ENCODE peak calls at places on chromosome 9, in seven cellular contexts. One of them, this sample, is unnamed.
A peak's percentile ranks its signal among the peaks of the same experiment; 100 is the strongest.

GRCh38 chr9:106718996-106719395 is 144.0 kb upstream of the ZNF462 start:
- DNase-seq in M059J: peak; percentile 27
- DNase-seq in stromal cell of bone marrow: no peak
- DNase-seq in activated CD4-positive, alpha-beta T cell treated with anti-CD3 and anti-CD28 coated beads, Interleukin-2, amount 50 U/mL, for 1 hour: no peak
- DNase-seq in thyroid gland: no peak
- DNase-seq in colonic mucosa: no peak
- DNase-seq in kidney tubule cell: peak; percentile 68
- DNase-seq in this sample: peak; percentile 68

GRCh38 chr9:120480707-120481106 is 99.3 kb downstream of the CDK5RAP2 start:
- DNase-seq in colonic mucosa: no peak
- DNase-seq in M059J: peak; percentile 74
- DNase-seq in kidney tubule cell: peak; percentile 6
- DNase-seq in stromal cell of bone marrow: no peak
- DNase-seq in activated CD4-positive, alpha-beta T cell treated with anti-CD3 and anti-CD28 coated beads, Interleukin-2, amount 50 U/mL, for 1 hour: no peak
- DNase-seq in thyroid gland: no peak
- DNase-seq in this sample: no peak

GRCh38 chr9:72362680-72363139 is 2.3 kb downstream of the ZFAND5 start:
- DNase-seq in colonic mucosa: peak; percentile 74
- DNase-seq in activated CD4-positive, alpha-beta T cell treated with anti-CD3 and anti-CD28 coated beads, Interleukin-2, amount 50 U/mL, for 1 hour: peak; percentile 11
- DNase-seq in stromal cell of bone marrow: peak; percentile 88
- DNase-seq in M059J: peak; percentile 78
- DNase-seq in kidney tubule cell: peak; percentile 61
- DNase-seq in thyroid gland: peak; percentile 78
- DNase-seq in this sample: peak; percentile 50

GRCh38 chr9:134525841-134526797 is 115.5 kb upstream of the COL5A1 start:
- DNase-seq in stromal cell of bone marrow: no peak
- DNase-seq in activated CD4-positive, alpha-beta T cell treated with anti-CD3 and anti-CD28 coated beads, Interleukin-2, amount 50 U/mL, for 1 hour: no peak
- DNase-seq in M059J: peak; percentile 39
- DNase-seq in colonic mucosa: no peak
- DNase-seq in kidney tubule cell: no peak
- DNase-seq in thyroid gland: no peak
- DNase-seq in this sample: no peak

GRCh38 chr9:104264431-104264830 is 170.3 kb downstream of the SMC2 start:
- DNase-seq in colonic mucosa: no peak
- DNase-seq in stromal cell of bone marrow: no peak
- DNase-seq in activated CD4-positive, alpha-beta T cell treated with anti-CD3 and anti-CD28 coated beads, Interleukin-2, amount 50 U/mL, for 1 hour: no peak
- DNase-seq in kidney tubule cell: no peak
- DNase-seq in thyroid gland: no peak
- DNase-seq in M059J: no peak
- DNase-seq in this sample: no peak

GRCh38 chr9:12954441-12954840 is 179.6 kb downstream of the LURAP1L start:
- DNase-seq in kidney tubule cell: no peak
- DNase-seq in thyroid gland: no peak
- DNase-seq in M059J: no peak
- DNase-seq in stromal cell of bone marrow: no peak
- DNase-seq in colonic mucosa: no peak
- DNase-seq in activated CD4-positive, alpha-beta T cell treated with anti-CD3 and anti-CD28 coated beads, Interleukin-2, amount 50 U/mL, for 1 hour: no peak
- DNase-seq in this sample: no peak

GRCh38 chr9:131421691-131422090 is 27.8 kb downstream of the PRRC2B start:
- DNase-seq in colonic mucosa: no peak
- DNase-seq in M059J: no peak
- DNase-seq in thyroid gland: no peak
- DNase-seq in stromal cell of bone marrow: no peak
- DNase-seq in kidney tubule cell: no peak
- DNase-seq in activated CD4-positive, alpha-beta T cell treated with anti-CD3 and anti-CD28 coated beads, Interleukin-2, amount 50 U/mL, for 1 hour: no peak
- DNase-seq in this sample: no peak

GRCh38 chr9:70480405-70480980 is 66.0 kb upstream of the KLF9 start:
- DNase-seq in kidney tubule cell: peak; percentile 32
- DNase-seq in stromal cell of bone marrow: peak; percentile 57
- DNase-seq in thyroid gland: peak; percentile 93
- DNase-seq in colonic mucosa: peak; percentile 70
- DNase-seq in M059J: peak; percentile 50
- DNase-seq in activated CD4-positive, alpha-beta T cell treated with anti-CD3 and anti-CD28 coated beads, Interleukin-2, amount 50 U/mL, for 1 hour: no peak
- DNase-seq in this sample: no peak

GRCh38 chr9:133691191-133691590 is 47.0 kb downstream of the SARDH start:
- DNase-seq in M059J: no peak
- DNase-seq in activated CD4-positive, alpha-beta T cell treated with anti-CD3 and anti-CD28 coated beads, Interleukin-2, amount 50 U/mL, for 1 hour: no peak
- DNase-seq in kidney tubule cell: no peak
- DNase-seq in colonic mucosa: no peak
- DNase-seq in stromal cell of bone marrow: no peak
- DNase-seq in thyroid gland: no peak
- DNase-seq in this sample: no peak

GRCh38 chr9:37574241-37574721 is 1.9 kb downstream of the FBXO10 start:
- DNase-seq in kidney tubule cell: no peak
- DNase-seq in M059J: no peak
- DNase-seq in activated CD4-positive, alpha-beta T cell treated with anti-CD3 and anti-CD28 coated beads, Interleukin-2, amount 50 U/mL, for 1 hour: no peak
- DNase-seq in stromal cell of bone marrow: peak; percentile 50
- DNase-seq in colonic mucosa: no peak
- DNase-seq in thyroid gland: no peak
- DNase-seq in this sample: no peak

GRCh38 chr9:81969971-81970370 is 18.6 kb upstream of the SPATA31D1 start:
- DNase-seq in thyroid gland: no peak
- DNase-seq in kidney tubule cell: peak; percentile 70
- DNase-seq in M059J: peak; percentile 26
- DNase-seq in colonic mucosa: no peak
- DNase-seq in stromal cell of bone marrow: no peak
- DNase-seq in activated CD4-positive, alpha-beta T cell treated with anti-CD3 and anti-CD28 coated beads, Interleukin-2, amount 50 U/mL, for 1 hour: no peak
- DNase-seq in this sample: no peak

GRCh38 chr9:99966720-99967119 is 60.3 kb downstream of the STX17 start:
- DNase-seq in thyroid gland: no peak
- DNase-seq in kidney tubule cell: peak; percentile 90
- DNase-seq in colonic mucosa: no peak
- DNase-seq in M059J: peak; percentile 83
- DNase-seq in stromal cell of bone marrow: no peak
- DNase-seq in activated CD4-positive, alpha-beta T cell treated with anti-CD3 and anti-CD28 coated beads, Interleukin-2, amount 50 U/mL, for 1 hour: no peak
- DNase-seq in this sample: peak; percentile 92

GRCh38 chr9:5470122-5470521 is 19.8 kb downstream of the CD274 start:
- DNase-seq in stromal cell of bone marrow: no peak
- DNase-seq in thyroid gland: no peak
- DNase-seq in M059J: peak; percentile 22
- DNase-seq in colonic mucosa: no peak
- DNase-seq in kidney tubule cell: no peak
- DNase-seq in activated CD4-positive, alpha-beta T cell treated with anti-CD3 and anti-CD28 coated beads, Interleukin-2, amount 50 U/mL, for 1 hour: no peak
- DNase-seq in this sample: no peak

GRCh38 chr9:75108571-75108970 is 20.3 kb downstream of the OSTF1 start:
- DNase-seq in thyroid gland: no peak
- DNase-seq in stromal cell of bone marrow: no peak
- DNase-seq in M059J: peak; percentile 83
- DNase-seq in colonic mucosa: no peak
- DNase-seq in activated CD4-positive, alpha-beta T cell treated with anti-CD3 and anti-CD28 coated beads, Interleukin-2, amount 50 U/mL, for 1 hour: no peak
- DNase-seq in kidney tubule cell: no peak
- DNase-seq in this sample: no peak

This sample was measured in kidney glomerular epithelial cell.